ENCODE peak calls at places on chromosome 11, in eight cellular contexts. B, J, L, O, S, Y, Z and C are unnamed samples.
A peak's percentile ranks its signal among the peaks of the same experiment; 100 is the strongest.

GRCh38 chr11:128417607-128418324 is 169.6 kb downstream of the ETS1 start:
- DNase-seq in B (no peak), J (no peak), L (no peak), O (peak; percentile 96), S (no peak), Y (peak; percentile 37), Z (no peak), C (no peak)

GRCh38 chr11:1541474-1542204 is 30.4 kb downstream of the DUSP8 start:
- DNase-seq in B (no peak), J (no peak), L (no peak), O (no peak), S (no peak), Y (no peak), Z (no peak), C (peak; percentile 26)

GRCh38 chr11:57680552-57680874 is 12.6 kb downstream of the ZDHHC5 start:
- DNase-seq in B (no peak), J (no peak), L (no peak), O (peak; percentile 22), S (no peak), Y (no peak), Z (no peak), C (no peak)

GRCh38 chr11:122672892-122673291 is 17.4 kb downstream of the UBASH3B start:
- DNase-seq in B (no peak), J (no peak), L (no peak), O (no peak), S (no peak), Y (no peak), Z (no peak), C (no peak)

GRCh38 chr11:59866397-59866796 is at the start of gene TCN1:
- DNase-seq in B (no peak), J (no peak), L (no peak), O (no peak), S (no peak), Y (no peak), Z (no peak), C (no peak)

GRCh38 chr11:57662893-57663292 is 5.0 kb upstream of the ZDHHC5 start:
- DNase-seq in B (no peak), J (no peak), L (no peak), O (no peak), S (no peak), Y (no peak), Z (no peak), C (no peak)

GRCh38 chr11:69066122-69067112 is 17.7 kb downstream of the TPCN2 start:
- DNase-seq in B (no peak), J (no peak), L (no peak), O (no peak), S (no peak), Y (no peak), Z (no peak), C (peak; percentile 46)

GRCh38 chr11:19432370-19433163 is 191.8 kb upstream of the E2F8 start:
- DNase-seq in B (no peak), J (no peak), L (no peak), O (peak; percentile 94), S (no peak), Y (peak; percentile 93), Z (no peak), C (no peak)

GRCh38 chr11:2580444-2581050 is 119.2 kb downstream of the KCNQ1OT1 start:
- DNase-seq in B (no peak), J (no peak), L (no peak), O (no peak), S (peak; percentile 18), Y (no peak), Z (no peak), C (peak; percentile 48)